ENCODE peak calls at places on chromosomes 2 and 18, in ten cellular contexts. R is GM23338, L is Panc1, Z is transverse colon, W is K562, D is suprapubic skin, E is upper lobe of left lung, I is sigmoid colon, M is HL-60, K is endothelial cell of umbilical vein. H is an unnamed sample.

GRCh38 chr2:177161741-177162440 is 50.7 kb upstream of the HNRNPA3 start:
- DNase-seq in R (peak), L (no peak), Z (no peak), W (peak), D (no peak), E (no peak), I (no peak), M (peak), K (peak), H (no peak)

GRCh38 chr2:190563109-190563508 is 28.6 kb upstream of the NEMP2 start:
- DNase-seq in R (no peak), L (no peak), Z (no peak), W (peak), D (no peak), E (peak), I (no peak), M (no peak), K (no peak), H (no peak)

GRCh38 chr18:45166341-45167108 is 448.8 kb upstream of the SLC14A2 start:
- DNase-seq in R (no peak), L (no peak), Z (peak), W (no peak), D (no peak), E (no peak), I (no peak), M (no peak), K (no peak), H (no peak)

GRCh38 chr18:74604774-74605173 is 7.1 kb downstream of the ZNF407 start:
- DNase-seq in R (peak), L (no peak), Z (no peak), W (no peak), D (no peak), E (no peak), I (no peak), M (no peak), K (no peak), H (no peak)

GRCh38 chr2:172119089-172119488 is 16.4 kb upstream of the DLX2 start:
- DNase-seq in R (no peak), L (no peak), Z (no peak), W (no peak), D (no peak), E (no peak), I (no peak), M (no peak), K (peak), H (no peak)

GRCh38 chr18:50602466-50602865 is 42.6 kb downstream of the MAPK4 start:
- DNase-seq in R (peak), L (no peak), Z (no peak), W (no peak), D (no peak), E (no peak), I (no peak), M (no peak), K (no peak), H (no peak)

GRCh38 chr2:20093263-20094141 is 42.1 kb upstream of the LAPTM4A start:
- DNase-seq in R (peak), L (no peak), Z (peak), W (no peak), D (no peak), E (no peak), I (peak), M (peak), K (peak), H (no peak)

GRCh38 chr2:6443424-6443823 is 422.3 kb downstream of the CMPK2 start:
- DNase-seq in R (no peak), L (no peak), Z (no peak), W (no peak), D (no peak), E (no peak), I (no peak), M (no peak), K (no peak), H (no peak)

GRCh38 chr2:9993490-9994165 is 42.1 kb downstream of the GRHL1 start:
- DNase-seq in R (no peak), L (no peak), Z (no peak), W (no peak), D (no peak), E (no peak), I (peak), M (no peak), K (peak), H (no peak)

GRCh38 chr18:48795696-48796095 is 155.1 kb downstream of the SMAD7 start:
- DNase-seq in R (no peak), L (no peak), Z (no peak), W (no peak), D (peak), E (no peak), I (no peak), M (no peak), K (no peak), H (peak)

GRCh38 chr18:12362473-12363174 is 14.4 kb downstream of the AFG3L2 start:
- DNase-seq in R (no peak), L (no peak), Z (no peak), W (no peak), D (no peak), E (no peak), I (no peak), M (no peak), K (no peak), H (no peak)

GRCh38 chr18:27844416-27844792 is 332.5 kb downstream of the CDH2 start:
- DNase-seq in R (no peak), L (no peak), Z (no peak), W (no peak), D (no peak), E (no peak), I (no peak), M (no peak), K (no peak), H (no peak)

DNA sequence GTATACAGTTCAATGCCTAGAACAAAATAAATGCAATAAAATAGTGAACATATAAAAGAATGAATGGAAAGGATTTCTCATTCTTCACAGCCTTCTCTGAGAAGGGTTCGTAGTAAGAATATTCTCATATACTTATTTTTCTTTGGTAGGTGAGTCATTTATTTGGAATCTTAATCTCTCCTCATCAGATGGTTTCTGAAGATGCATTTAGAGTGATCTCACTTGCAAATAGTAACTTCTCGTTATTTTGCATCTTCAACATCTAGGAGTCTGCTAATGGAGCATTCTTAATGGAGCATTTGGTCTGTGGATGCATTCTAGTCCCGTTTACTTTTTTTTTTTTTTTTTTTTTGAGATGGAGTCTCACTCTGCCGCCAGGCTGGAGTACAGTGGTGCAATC is 3.9 kb downstream of the UBXN4 start:
- DNase-seq in R (no peak), L (no peak), Z (no peak), W (no peak), D (no peak), E (no peak), I (no peak), M (no peak), K (peak), H (no peak)
- TF ChIP-seq POLR2AphosphoS5 in R (no peak), L (no peak), Z (no peak), W (no peak), D (no peak), E (no peak), I (no peak), M (no peak), K (no peak), H (no peak)

GRCh38 chr18:61896118-61896517 is 3.3 kb upstream of the RNF152 start:
- DNase-seq in R (no peak), L (no peak), Z (no peak), W (no peak), D (no peak), E (no peak), I (no peak), M (no peak), K (no peak), H (no peak)

GRCh38 chr18:61900504-61901281 is 7.9 kb upstream of the RNF152 start:
- DNase-seq in R (no peak), L (no peak), Z (no peak), W (no peak), D (no peak), E (no peak), I (no peak), M (no peak), K (no peak), H (no peak)

GRCh38 chr18:61896767-61897166 is 4.0 kb upstream of the RNF152 start:
- DNase-seq in R (no peak), L (no peak), Z (peak), W (no peak), D (no peak), E (no peak), I (peak), M (no peak), K (peak), H (no peak)

GRCh38 chr18:61898576-61899205 is 5.9 kb upstream of the RNF152 start:
- DNase-seq in R (no peak), L (no peak), Z (peak), W (no peak), D (no peak), E (no peak), I (no peak), M (no peak), K (no peak), H (no peak)

DNA sequence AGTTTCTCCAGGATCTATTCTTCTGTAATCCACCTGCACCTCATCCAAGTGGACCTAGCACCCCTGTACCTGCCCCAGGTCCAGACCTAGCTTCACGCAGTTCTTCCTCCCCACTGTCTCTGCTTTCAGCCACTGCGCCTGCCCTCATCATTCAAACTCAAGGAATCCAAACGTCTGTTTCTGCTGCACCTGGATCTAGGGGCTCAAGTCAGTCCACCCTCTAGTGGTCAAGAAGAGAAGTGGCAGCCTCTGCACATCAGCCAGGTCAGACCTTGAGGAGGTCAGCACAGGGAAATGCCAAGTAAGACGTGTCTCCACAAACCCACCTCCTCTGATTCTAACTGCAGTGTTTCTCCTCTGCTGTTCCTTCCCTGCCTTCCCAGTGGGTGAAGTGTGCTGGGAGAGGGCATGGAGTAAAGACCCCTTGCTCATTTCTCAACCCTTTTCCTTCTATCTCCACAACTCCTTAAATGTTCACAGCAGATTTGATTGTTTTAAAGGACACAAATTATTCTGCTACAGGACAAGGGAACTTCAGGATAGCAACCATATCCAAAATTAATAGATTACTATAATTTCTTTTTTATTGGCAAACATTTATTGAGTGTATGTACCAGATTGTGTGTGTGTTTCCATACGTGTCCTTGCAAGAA is 8.7 kb upstream of the RNF152 start:
- DNase-seq in R (peak), L (peak), Z (peak), W (peak), D (peak), E (no peak), I (no peak), M (peak), K (peak), H (no peak)
- TF ChIP-seq POLR2AphosphoS5 in R (no peak), L (no peak), Z (no peak), W (no peak), D (no peak), E (no peak), I (no peak), M (no peak), K (no peak), H (no peak)

GRCh38 chr18:36149514-36150289 is 20.0 kb downstream of the ELP2 start:
- DNase-seq in R (no peak), L (no peak), Z (no peak), W (no peak), D (no peak), E (no peak), I (no peak), M (no peak), K (no peak), H (no peak)
- TF ChIP-seq POLR2AphosphoS5 in R (no peak), L (no peak), Z (no peak), W (no peak), D (no peak), E (no peak), I (no peak), M (no peak), K (no peak), H (no peak)

GRCh38 chr2:64153811-64154210 is 9.6 kb upstream of the PELI1 start:
- DNase-seq in R (peak), L (no peak), Z (no peak), W (no peak), D (no peak), E (no peak), I (no peak), M (no peak), K (no peak), H (no peak)

DNA sequence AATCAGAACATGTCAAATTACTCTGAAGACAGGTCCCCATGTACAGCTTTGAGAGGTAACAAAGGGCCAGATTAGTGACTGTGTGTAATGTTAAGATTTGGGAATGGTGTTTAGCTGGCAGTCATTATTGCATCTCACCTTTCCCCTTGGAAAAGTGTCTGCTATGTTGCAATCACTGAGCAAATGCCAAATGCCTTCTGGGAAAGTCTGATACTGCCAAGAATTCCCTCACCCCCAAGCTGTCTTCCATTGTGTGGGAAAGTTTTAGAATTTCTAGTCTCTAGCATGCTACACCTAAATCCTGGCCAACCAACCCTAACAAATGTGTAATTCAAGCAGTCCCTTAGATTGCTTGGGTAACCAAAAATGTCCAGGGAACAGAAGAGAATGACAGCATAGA is 13.6 kb upstream of the PELI1 start:
- DNase-seq in R (no peak), L (no peak), Z (no peak), W (no peak), D (no peak), E (no peak), I (no peak), M (no peak), K (no peak), H (no peak)
- TF ChIP-seq POLR2AphosphoS5 in R (no peak), L (no peak), Z (no peak), W (no peak), D (peak), E (no peak), I (no peak), M (no peak), K (no peak), H (no peak)

H was measured in spleen.